ENCODE peak calls at places on chromosomes 11 and 22, in six cellular contexts. V, Y, I, K, L and E are unnamed samples.

GRCh38 chr11:725624-726202 is 19.7 kb downstream of the EPS8L2 start:
- DNase-seq in V (no peak), I (no peak), Y (no peak), L (no peak), K (no peak), E (peak; percentile 50)

GRCh38 chr11:1574256-1575242 is 2.5 kb upstream of the DUSP8 start:
- DNase-seq in Y (no peak), V (peak; percentile 81), L (peak; percentile 35), K (peak; percentile 40), I (no peak), E (peak; percentile 71)

GRCh38 chr22:26054846-26055245 is 114.4 kb upstream of the SEZ6L start:
- DNase-seq in L (no peak), Y (no peak), K (no peak), V (no peak), I (no peak), E (no peak)

GRCh38 chr11:23725752-23726151 is 771.1 kb upstream of the LUZP2 start:
- DNase-seq in V (no peak), I (no peak), L (no peak), K (peak; percentile 46), Y (no peak), E (no peak)

GRCh38 chr22:43234299-43234988 is 47.5 kb upstream of the TTLL12 start:
- DNase-seq in Y (no peak), L (no peak), V (no peak), K (no peak), I (no peak), E (no peak)

GRCh38 chr11:45100338-45100737 is 46.1 kb upstream of the PRDM11 start:
- DNase-seq in Y (peak; percentile 47), K (peak; percentile 47), I (no peak), V (no peak), L (no peak), E (peak; percentile 33)

GRCh38 chr11:125381499-125381898 is 114.6 kb downstream of the FEZ1 start:
- DNase-seq in V (no peak), I (no peak), K (no peak), Y (no peak), L (no peak), E (no peak)

GRCh38 chr11:132228756-132229325 is 858.4 kb downstream of the NTM start:
- DNase-seq in L (no peak), V (no peak), I (no peak), K (no peak), Y (peak; percentile 18), E (no peak)

GRCh38 chr22:34841321-34841901 is 224.5 kb upstream of the ISX start:
- DNase-seq in V (no peak), L (no peak), Y (no peak), K (no peak), I (no peak), E (no peak)

GRCh38 chr11:75351541-75352416 is at the start of gene ARRB1:
- DNase-seq in K (no peak), I (no peak), V (peak; percentile 69), Y (peak; percentile 18), L (peak; percentile 46), E (peak; percentile 58)

GRCh38 chr11:50174189-50174588 is 141.5 kb downstream of the OR4C45 start:
- DNase-seq in L (no peak), V (no peak), I (no peak), K (no peak), Y (peak; percentile 63), E (no peak)

GRCh38 chr11:44088871-44089270 is 6.6 kb upstream of the EXT2 start:
- DNase-seq in V (no peak), L (no peak), K (no peak), I (no peak), Y (no peak), E (no peak)

GRCh38 chr22:33829549-33830280 is 90.6 kb downstream of the LARGE1 start:
- DNase-seq in K (no peak), L (no peak), I (no peak), Y (no peak), V (no peak), E (peak; percentile 84)

GRCh38 chr11:128859563-128860441 is 7.3 kb downstream of the KCNJ1 start:
- DNase-seq in Y (no peak), I (no peak), L (peak; percentile 69), K (no peak), V (peak; percentile 78), E (peak; percentile 69)

GRCh38 chr11:35253237-35253636 is 114.3 kb downstream of the CD44 start:
- DNase-seq in I (no peak), K (no peak), L (no peak), V (no peak), Y (no peak), E (no peak)

GRCh38 chr11:2135648-2136201 is 3.5 kb downstream of the IGF2 start:
- DNase-seq in L (no peak), V (no peak), Y (no peak), K (no peak), I (no peak), E (no peak)

GRCh38 chr11:94100253-94100652 is 28.4 kb upstream of the PANX1 start:
- DNase-seq in I (no peak), Y (no peak), K (no peak), L (no peak), V (no peak), E (no peak)